ENCODE peak calls at places on chromosome 14, in four cellular contexts. One of them, this sample, is unnamed.
A peak's percentile ranks its signal among the peaks of the same experiment; 100 is the strongest.

GRCh38 chr14:80554139-80554538 is 342.8 kb upstream of the DIO2 start:
- DNase-seq in tibial artery: no peak
- DNase-seq in CD4-positive, CD25-positive, alpha-beta regulatory T cell: no peak
- DNase-seq in heart right ventricle: no peak
- DNase-seq in this sample: no peak

GRCh38 chr14:105087308-105087962 is 22.2 kb upstream of the GPR132 start:
- DNase-seq in tibial artery: peak; percentile 72
- DNase-seq in heart right ventricle: peak; percentile 59
- DNase-seq in CD4-positive, CD25-positive, alpha-beta regulatory T cell: no peak
- DNase-seq in this sample: no peak

GRCh38 chr14:95300697-95301526 is 18.8 kb downstream of the CLMN start:
- DNase-seq in tibial artery: no peak
- DNase-seq in heart right ventricle: no peak
- DNase-seq in CD4-positive, CD25-positive, alpha-beta regulatory T cell: no peak
- DNase-seq in this sample: no peak

GRCh38 chr14:20601522-20601921 is 10.3 kb upstream of the RNASE12 start:
- DNase-seq in tibial artery: no peak
- DNase-seq in heart right ventricle: no peak
- DNase-seq in CD4-positive, CD25-positive, alpha-beta regulatory T cell: no peak
- DNase-seq in this sample: no peak

GRCh38 chr14:37721976-37722659 is 126.7 kb downstream of the TTC6 start:
- DNase-seq in tibial artery: no peak
- DNase-seq in CD4-positive, CD25-positive, alpha-beta regulatory T cell: no peak
- DNase-seq in heart right ventricle: no peak
- DNase-seq in this sample: no peak

GRCh38 chr14:22602853-22603252 is 4.8 kb downstream of the ABHD4 start:
- DNase-seq in heart right ventricle: no peak
- DNase-seq in tibial artery: no peak
- DNase-seq in CD4-positive, CD25-positive, alpha-beta regulatory T cell: no peak
- DNase-seq in this sample: no peak

GRCh38 chr14:77681196-77682157 is 26.3 kb downstream of the ALKBH1 start:
- DNase-seq in heart right ventricle: no peak
- DNase-seq in CD4-positive, CD25-positive, alpha-beta regulatory T cell: no peak
- DNase-seq in tibial artery: no peak
- DNase-seq in this sample: no peak

GRCh38 chr14:80608563-80608962 is 333.0 kb downstream of the CEP128 start:
- DNase-seq in heart right ventricle: no peak
- DNase-seq in tibial artery: no peak
- DNase-seq in CD4-positive, CD25-positive, alpha-beta regulatory T cell: no peak
- DNase-seq in this sample: no peak

GRCh38 chr14:99481745-99482099 is 513 bp downstream of the CCNK start:
- DNase-seq in CD4-positive, CD25-positive, alpha-beta regulatory T cell: peak; percentile 35
- DNase-seq in tibial artery: no peak
- DNase-seq in heart right ventricle: no peak
- DNase-seq in this sample: no peak

GRCh38 chr14:32150392-32150791 is 51.5 kb upstream of the RNU6-7 start:
- DNase-seq in heart right ventricle: no peak
- DNase-seq in CD4-positive, CD25-positive, alpha-beta regulatory T cell: no peak
- DNase-seq in tibial artery: no peak
- DNase-seq in this sample: no peak

GRCh38 chr14:22952418-22952817 is 4.5 kb downstream of the HAUS4 start:
- DNase-seq in CD4-positive, CD25-positive, alpha-beta regulatory T cell: no peak
- DNase-seq in tibial artery: no peak
- DNase-seq in heart right ventricle: no peak
- DNase-seq in this sample: no peak

GRCh38 chr14:106459971-106460730 is 933.8 kb downstream of the TMEM121 start:
- DNase-seq in CD4-positive, CD25-positive, alpha-beta regulatory T cell: peak; percentile 54
- DNase-seq in tibial artery: no peak
- DNase-seq in heart right ventricle: peak; percentile 11
- DNase-seq in this sample: peak; percentile 45

GRCh38 chr14:24270537-24271133 is 762 bp downstream of the RABGGTA start:
- DNase-seq in heart right ventricle: no peak
- DNase-seq in tibial artery: no peak
- DNase-seq in CD4-positive, CD25-positive, alpha-beta regulatory T cell: no peak
- DNase-seq in this sample: no peak

GRCh38 chr14:93246534-93246933 is 39.5 kb downstream of the UBR7 start:
- DNase-seq in heart right ventricle: no peak
- DNase-seq in CD4-positive, CD25-positive, alpha-beta regulatory T cell: no peak
- DNase-seq in tibial artery: no peak
- DNase-seq in this sample: no peak

GRCh38 chr14:103535081-103535890 is 6.3 kb downstream of the TRMT61A start:
- DNase-seq in tibial artery: no peak
- DNase-seq in heart right ventricle: peak; percentile 28
- DNase-seq in CD4-positive, CD25-positive, alpha-beta regulatory T cell: no peak
- DNase-seq in this sample: no peak

GRCh38 chr14:105087963-105088811 is 23.0 kb upstream of the GPR132 start:
- DNase-seq in CD4-positive, CD25-positive, alpha-beta regulatory T cell: no peak
- DNase-seq in tibial artery: peak; percentile 88
- DNase-seq in heart right ventricle: peak; percentile 73
- DNase-seq in this sample: no peak

GRCh38 chr14:104371917-104372316 is 207.6 kb upstream of the C14orf180 start:
- DNase-seq in CD4-positive, CD25-positive, alpha-beta regulatory T cell: no peak
- DNase-seq in heart right ventricle: no peak
- DNase-seq in tibial artery: no peak
- DNase-seq in this sample: no peak

GRCh38 chr14:105067140-105067968 is 2.1 kb upstream of the GPR132 start:
- DNase-seq in CD4-positive, CD25-positive, alpha-beta regulatory T cell: no peak
- DNase-seq in heart right ventricle: no peak
- DNase-seq in tibial artery: peak; percentile 62
- DNase-seq in this sample: peak; percentile 55

GRCh38 chr14:70943838-70944237 is 36.6 kb downstream of the PCNX1 start:
- DNase-seq in CD4-positive, CD25-positive, alpha-beta regulatory T cell: no peak
- DNase-seq in tibial artery: no peak
- DNase-seq in heart right ventricle: no peak
- DNase-seq in this sample: no peak

GRCh38 chr14:105042813-105043212 is 21.9 kb upstream of the CDCA4 start:
- DNase-seq in tibial artery: no peak
- DNase-seq in heart right ventricle: no peak
- DNase-seq in CD4-positive, CD25-positive, alpha-beta regulatory T cell: no peak
- DNase-seq in this sample: no peak

GRCh38 chr14:84128025-84128424 is 1401.9 kb upstream of the FLRT2 start:
- DNase-seq in CD4-positive, CD25-positive, alpha-beta regulatory T cell: no peak
- DNase-seq in heart right ventricle: no peak
- DNase-seq in tibial artery: no peak
- DNase-seq in this sample: no peak

GRCh38 chr14:77369280-77369679 is 7.6 kb downstream of the TMED8 start:
- DNase-seq in CD4-positive, CD25-positive, alpha-beta regulatory T cell: no peak
- DNase-seq in heart right ventricle: no peak
- DNase-seq in tibial artery: no peak
- DNase-seq in this sample: peak; percentile 11

GRCh38 chr14:81132492-81132891 is 88.3 kb downstream of the GTF2A1 start:
- DNase-seq in heart right ventricle: no peak
- DNase-seq in CD4-positive, CD25-positive, alpha-beta regulatory T cell: no peak
- DNase-seq in tibial artery: no peak
- DNase-seq in this sample: no peak

GRCh38 chr14:63853831-63854293 is 1.1 kb downstream of the SYNE2 start:
- DNase-seq in CD4-positive, CD25-positive, alpha-beta regulatory T cell: peak; percentile 44
- DNase-seq in tibial artery: peak; percentile 75
- DNase-seq in heart right ventricle: peak; percentile 41
- DNase-seq in this sample: peak; percentile 40

GRCh38 chr14:92586966-92587365 is 73.4 kb downstream of the RIN3 start:
- DNase-seq in tibial artery: no peak
- DNase-seq in CD4-positive, CD25-positive, alpha-beta regulatory T cell: no peak
- DNase-seq in heart right ventricle: no peak
- DNase-seq in this sample: no peak

GRCh38 chr14:78985668-78986073 is 815.5 kb downstream of the NRXN3 start:
- DNase-seq in CD4-positive, CD25-positive, alpha-beta regulatory T cell: no peak
- DNase-seq in tibial artery: no peak
- DNase-seq in heart right ventricle: no peak
- DNase-seq in this sample: no peak

GRCh38 chr14:56135001-56135400 is 16.8 kb downstream of the PELI2 start:
- DNase-seq in tibial artery: no peak
- DNase-seq in heart right ventricle: no peak
- DNase-seq in CD4-positive, CD25-positive, alpha-beta regulatory T cell: no peak
- DNase-seq in this sample: no peak

GRCh38 chr14:100654814-100655795 is 67.9 kb upstream of the BEGAIN start:
- DNase-seq in heart right ventricle: peak; percentile 40
- DNase-seq in tibial artery: no peak
- DNase-seq in CD4-positive, CD25-positive, alpha-beta regulatory T cell: peak; percentile 44
- DNase-seq in this sample: no peak

GRCh38 chr14:72590577-72590976 is 303.3 kb downstream of the DPF3 start:
- DNase-seq in tibial artery: no peak
- DNase-seq in heart right ventricle: no peak
- DNase-seq in CD4-positive, CD25-positive, alpha-beta regulatory T cell: peak; percentile 11
- DNase-seq in this sample: no peak

GRCh38 chr14:102544034-102544744 is 34.6 kb upstream of the ANKRD9 start:
- DNase-seq in tibial artery: no peak
- DNase-seq in CD4-positive, CD25-positive, alpha-beta regulatory T cell: no peak
- DNase-seq in heart right ventricle: no peak
- DNase-seq in this sample: no peak

GRCh38 chr14:76376878-76377523 is 1.1 kb downstream of the ESRRB start:
- DNase-seq in tibial artery: no peak
- DNase-seq in CD4-positive, CD25-positive, alpha-beta regulatory T cell: no peak
- DNase-seq in heart right ventricle: no peak
- DNase-seq in this sample: no peak

GRCh38 chr14:51859136-51859535 is 1.3 kb upstream of the GNG2 start:
- DNase-seq in CD4-positive, CD25-positive, alpha-beta regulatory T cell: no peak
- DNase-seq in tibial artery: no peak
- DNase-seq in heart right ventricle: no peak
- DNase-seq in this sample: no peak

GRCh38 chr14:64569108-64570045 is 19.6 kb downstream of the PPP1R36 start:
- DNase-seq in CD4-positive, CD25-positive, alpha-beta regulatory T cell: no peak
- DNase-seq in tibial artery: peak; percentile 88
- DNase-seq in heart right ventricle: peak; percentile 48
- DNase-seq in this sample: no peak

GRCh38 chr14:54667764-54668163 is 100.8 kb downstream of the SAMD4A start:
- DNase-seq in CD4-positive, CD25-positive, alpha-beta regulatory T cell: no peak
- DNase-seq in tibial artery: no peak
- DNase-seq in heart right ventricle: no peak
- DNase-seq in this sample: no peak

GRCh38 chr14:54672181-54672580 is 105.3 kb downstream of the SAMD4A start:
- DNase-seq in heart right ventricle: no peak
- DNase-seq in tibial artery: no peak
- DNase-seq in CD4-positive, CD25-positive, alpha-beta regulatory T cell: no peak
- DNase-seq in this sample: no peak

GRCh38 chr14:54672688-54673087 is 105.8 kb downstream of the SAMD4A start:
- DNase-seq in tibial artery: no peak
- DNase-seq in heart right ventricle: no peak
- DNase-seq in CD4-positive, CD25-positive, alpha-beta regulatory T cell: no peak
- DNase-seq in this sample: no peak

GRCh38 chr14:54671537-54671936 is 104.6 kb downstream of the SAMD4A start:
- DNase-seq in tibial artery: no peak
- DNase-seq in heart right ventricle: no peak
- DNase-seq in CD4-positive, CD25-positive, alpha-beta regulatory T cell: no peak
- DNase-seq in this sample: no peak

DNA sequence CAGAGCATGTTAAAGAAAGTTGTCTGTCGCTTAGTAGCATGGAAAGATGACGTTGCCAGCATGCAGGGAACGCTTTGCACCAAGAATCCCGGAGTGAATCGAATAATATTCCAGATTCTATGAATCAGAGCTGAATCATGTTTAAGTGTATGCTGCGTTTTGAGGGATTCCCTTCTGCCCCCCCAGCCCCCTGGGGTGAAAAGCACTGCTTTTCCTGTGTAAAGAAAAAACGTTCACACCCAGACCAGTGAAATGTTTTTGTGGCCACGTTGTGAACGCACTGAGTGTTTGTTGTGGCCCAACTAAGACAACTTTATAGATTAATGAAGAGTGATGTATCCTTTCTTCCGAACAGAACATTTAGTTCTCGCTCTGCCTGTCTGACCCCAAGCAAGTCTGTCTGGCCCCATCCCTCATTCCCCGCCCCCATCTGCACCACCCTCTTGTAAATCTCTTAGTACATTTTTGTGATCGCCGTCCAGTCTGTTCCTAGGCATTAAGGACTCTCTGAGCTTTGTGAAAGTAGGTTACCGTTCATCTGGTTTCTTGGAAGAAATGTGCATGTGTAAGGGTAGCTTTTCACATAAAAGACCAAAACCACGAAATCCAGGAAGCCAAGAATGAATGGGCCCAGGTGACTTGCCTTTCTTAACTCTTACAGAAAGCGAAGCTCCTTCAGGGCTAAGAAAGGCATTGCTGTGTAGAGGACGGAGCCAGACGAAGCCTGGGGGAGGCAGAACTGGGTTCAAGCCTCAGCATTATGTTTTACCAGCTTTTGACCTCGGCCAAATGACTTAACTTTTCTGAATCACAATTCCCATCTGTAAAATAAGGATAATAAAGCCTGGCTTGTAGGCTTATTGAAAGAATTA is 103.1 kb downstream of the SAMD4A start:
- DNase-seq in tibial artery: no peak
- DNase-seq in heart right ventricle: no peak
- DNase-seq in CD4-positive, CD25-positive, alpha-beta regulatory T cell: no peak
- DNase-seq in this sample: no peak
- H3K27ac ChIP-seq in tibial artery: peak overlapping the region; percentile 36
- H3K27ac ChIP-seq in heart right ventricle: no peak overlapping the region
- H3K27ac ChIP-seq in CD4-positive, CD25-positive, alpha-beta regulatory T cell: no peak overlapping the region
- H3K27ac ChIP-seq in this sample: no peak overlapping the region

GRCh38 chr14:68476965-68477455 is 315.9 kb downstream of the ZFP36L1 start:
- DNase-seq in heart right ventricle: no peak
- DNase-seq in CD4-positive, CD25-positive, alpha-beta regulatory T cell: no peak
- DNase-seq in tibial artery: no peak
- DNase-seq in this sample: no peak

GRCh38 chr14:68474741-68475140 is 318.1 kb downstream of the ZFP36L1 start:
- DNase-seq in tibial artery: no peak
- DNase-seq in CD4-positive, CD25-positive, alpha-beta regulatory T cell: no peak
- DNase-seq in heart right ventricle: no peak
- DNase-seq in this sample: no peak

GRCh38 chr14:68473794-68474193 is 319.1 kb downstream of the ZFP36L1 start:
- DNase-seq in CD4-positive, CD25-positive, alpha-beta regulatory T cell: no peak
- DNase-seq in tibial artery: no peak
- DNase-seq in heart right ventricle: no peak
- DNase-seq in this sample: no peak

GRCh38 chr14:68476212-68476964 is 316.5 kb downstream of the ZFP36L1 start:
- DNase-seq in CD4-positive, CD25-positive, alpha-beta regulatory T cell: no peak
- DNase-seq in tibial artery: peak; percentile 86
- DNase-seq in heart right ventricle: peak; percentile 33
- DNase-seq in this sample: no peak

DNA sequence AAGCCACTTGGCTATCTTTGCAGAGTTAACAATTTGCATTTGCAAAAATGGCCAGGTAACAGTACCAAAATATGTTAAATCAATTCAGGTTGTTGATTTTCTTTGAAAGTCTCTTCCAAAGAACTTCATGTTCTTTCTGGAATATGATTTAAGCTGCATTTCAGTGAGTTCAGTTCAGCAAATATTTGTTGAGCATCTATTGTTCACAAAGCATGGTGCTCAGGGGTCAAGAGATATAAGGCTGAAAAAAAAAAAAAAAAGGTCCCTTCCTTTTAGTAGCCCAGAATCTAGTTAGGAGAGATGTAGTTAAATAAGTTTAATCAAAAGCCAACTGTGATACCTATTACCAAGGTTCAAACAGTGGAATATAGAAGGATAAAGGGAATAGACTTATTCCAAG is 317.1 kb downstream of the ZFP36L1 start:
- DNase-seq in tibial artery: no peak
- DNase-seq in CD4-positive, CD25-positive, alpha-beta regulatory T cell: no peak
- DNase-seq in heart right ventricle: no peak
- DNase-seq in this sample: no peak
- H3K27ac ChIP-seq in tibial artery: no peak overlapping the region
- H3K27ac ChIP-seq in CD4-positive, CD25-positive, alpha-beta regulatory T cell: no peak overlapping the region
- H3K27ac ChIP-seq in heart right ventricle: no peak overlapping the region
- H3K27ac ChIP-seq in this sample: no peak overlapping the region

GRCh38 chr14:34460841-34461240 is 1.2 kb downstream of the SPTSSA start:
- DNase-seq in tibial artery: no peak
- DNase-seq in heart right ventricle: no peak
- DNase-seq in CD4-positive, CD25-positive, alpha-beta regulatory T cell: no peak
- DNase-seq in this sample: no peak
- H3K27ac ChIP-seq in tibial artery: peak overlapping the region; percentile 95
- H3K27ac ChIP-seq in heart right ventricle: no peak overlapping the region
- H3K27ac ChIP-seq in CD4-positive, CD25-positive, alpha-beta regulatory T cell: no peak overlapping the region
- H3K27ac ChIP-seq in this sample: no peak overlapping the region

GRCh38 chr14:26385302-26385701 is 212.5 kb downstream of the NOVA1 start:
- DNase-seq in CD4-positive, CD25-positive, alpha-beta regulatory T cell: no peak
- DNase-seq in heart right ventricle: no peak
- DNase-seq in tibial artery: no peak
- DNase-seq in this sample: no peak
- H3K27ac ChIP-seq in CD4-positive, CD25-positive, alpha-beta regulatory T cell: no peak overlapping the region
- H3K27ac ChIP-seq in heart right ventricle: no peak overlapping the region
- H3K27ac ChIP-seq in tibial artery: no peak overlapping the region
- H3K27ac ChIP-seq in this sample: no peak overlapping the region

This sample was measured in effector memory CD4-positive, alpha-beta T cell.